ENCODE peak calls at places on chromosomes 2 and 18, in four cellular contexts. F is Kasumi-1, G is A549, W is HT-29. O is an unnamed sample.

GRCh38 chr18:47983055-47983454 is 52.6 kb upstream of the SMAD2 start:
- DNase-seq in W (no peak), G (no peak), F (no peak), O (no peak)

GRCh38 chr2:55995206-55995605 is 71.6 kb upstream of the EFEMP1 start:
- DNase-seq in W (no peak), G (no peak), F (no peak), O (no peak)

GRCh38 chr2:234863043-234863934 is 88.5 kb upstream of the SH3BP4 start:
- DNase-seq in G (peak; percentile 79), F (no peak), W (no peak), O (peak; percentile 82)

GRCh38 chr2:176122633-176123482 is at the start of gene HOXD9:
- DNase-seq in W (peak; percentile 37), G (no peak), F (no peak), O (no peak)

GRCh38 chr2:43448011-43448821 is 147.6 kb downstream of the THADA start:
- DNase-seq in W (no peak), G (no peak), F (no peak), O (no peak)

GRCh38 chr2:168295051-168295450 is 47.7 kb upstream of the STK39 start:
- DNase-seq in W (no peak), G (no peak), F (no peak), O (peak; percentile 49)

GRCh38 chr2:25808006-25808383 is 70.3 kb downstream of the ASXL2 start:
- DNase-seq in F (no peak), W (no peak), G (no peak), O (no peak)

GRCh38 chr2:115374981-115375380 is 932.5 kb downstream of the DPP10 start:
- DNase-seq in F (no peak), W (no peak), G (no peak), O (no peak)

GRCh38 chr2:17790539-17790938 is 25.7 kb upstream of the MSGN1 start:
- DNase-seq in G (no peak), W (no peak), F (no peak), O (no peak)

GRCh38 chr2:130785466-130786055 is 30.2 kb downstream of the AMER3 start:
- DNase-seq in F (no peak), G (no peak), W (no peak), O (no peak)

GRCh38 chr18:40821596-40822243 is 1133.3 kb upstream of the PIK3C3 start:
- DNase-seq in G (no peak), W (no peak), F (no peak), O (no peak)

GRCh38 chr2:217451634-217452033 is 551.2 kb downstream of the TNS1 start:
- DNase-seq in W (peak; percentile 60), G (peak; percentile 34), F (no peak), O (no peak)

GRCh38 chr2:159290289-159290907 is 3.9 kb upstream of the WDSUB1 start:
- DNase-seq in F (peak; percentile 93), G (peak; percentile 75), W (peak; percentile 54), O (no peak)

GRCh38 chr2:185807351-185807750 is 68.7 kb downstream of the FSIP2 start:
- DNase-seq in W (no peak), G (no peak), F (no peak), O (no peak)

GRCh38 chr18:46369323-46369722 is 265.1 kb downstream of the HAUS1 start:
- DNase-seq in G (no peak), F (no peak), W (peak; percentile 1), O (no peak)

GRCh38 chr2:218322756-218323525 is 30.6 kb upstream of the TMBIM1 start:
- DNase-seq in W (peak; percentile 92), G (peak; percentile 91), F (peak; percentile 58), O (peak; percentile 96)

GRCh38 chr18:31990823-31991222 is 27.8 kb upstream of the RNF125 start:
- DNase-seq in G (no peak), F (no peak), W (no peak), O (no peak)

GRCh38 chr18:63705401-63705800 is 2.6 kb downstream of the SERPINB11 start:
- DNase-seq in W (no peak), G (no peak), F (no peak), O (no peak)

GRCh38 chr2:191245869-191246531 is 796 bp downstream of the MYO1B start:
- DNase-seq in G (peak; percentile 71), F (peak; percentile 39), W (no peak), O (peak; percentile 56)

GRCh38 chr2:43636616-43637015 is 444 bp upstream of the PLEKHH2 start:
- DNase-seq in G (no peak), F (no peak), W (no peak), O (no peak)

GRCh38 chr2:8169443-8169842 is 512.4 kb upstream of the ID2 start:
- DNase-seq in W (no peak), G (no peak), F (no peak), O (no peak)

GRCh38 chr2:39325966-39326365 is 82.2 kb upstream of the CDKL4 start:
- DNase-seq in G (no peak), W (no peak), F (no peak), O (no peak)

GRCh38 chr2:218398437-218399390 is 954 bp upstream of the CTDSP1 start:
- DNase-seq in F (peak; percentile 23), G (peak; percentile 73), W (peak; percentile 72), O (peak; percentile 84)

GRCh38 chr2:79219383-79219988 is 59.9 kb upstream of the REG3A start:
- DNase-seq in W (peak; percentile 62), G (peak; percentile 77), F (peak; percentile 60), O (peak; percentile 76)

GRCh38 chr2:144890828-144891227 is 370.9 kb upstream of the ZEB2 start:
- DNase-seq in W (peak; percentile 54), G (peak; percentile 69), F (peak; percentile 62), O (no peak)

GRCh38 chr2:226093364-226093763 is 693.9 kb downstream of the NYAP2 start:
- DNase-seq in W (no peak), G (no peak), F (no peak), O (no peak)

GRCh38 chr2:187549951-187550555 is 4.2 kb downstream of the TFPI start:
- DNase-seq in G (no peak), F (no peak), W (peak; percentile 50), O (no peak)